ENCODE peak calls at places on chromosomes 4 and X, in six cellular contexts. U, H, T, N, Y and K are unnamed samples.

GRCh38 chr4:164977243-164978164 is at the start of gene TRIM61:
- DNase-seq in T (no peak), Y (no peak), U (no peak), N (peak), H (no peak), K (no peak)

GRCh38 chrX:107716045-107716684 is 59.4 kb downstream of the TSC22D3 start:
- DNase-seq in H (no peak), U (peak), T (no peak), N (peak), Y (no peak), K (peak)

GRCh38 chrX:110286126-110286525 is 31.8 kb downstream of the AMMECR1 start:
- DNase-seq in T (no peak), H (peak), Y (no peak), U (no peak), N (no peak), K (no peak)

GRCh38 chr4:176150283-176150682 is 45.1 kb downstream of the SPATA4 start:
- DNase-seq in T (no peak), Y (peak), U (peak), H (peak), N (peak), K (no peak)

GRCh38 chr4:128565565-128566186 is 243.8 kb upstream of the JADE1 start:
- DNase-seq in Y (peak), T (peak), U (peak), H (peak), N (peak), K (no peak)

GRCh38 chrX:124190440-124190839 is 142.0 kb upstream of the TEX13D start:
- DNase-seq in Y (no peak), H (no peak), T (no peak), N (no peak), U (no peak), K (no peak)

GRCh38 chr4:183405371-183405770 is 39.1 kb upstream of the CDKN2AIP start:
- DNase-seq in H (no peak), U (no peak), T (no peak), Y (no peak), N (no peak), K (no peak)

GRCh38 chr4:18020671-18021469 is 685 bp downstream of the LCORL start:
- DNase-seq in N (peak), T (peak), U (peak), H (peak), Y (peak), K (no peak)

GRCh38 chr4:86031927-86032326 is 327.9 kb downstream of the MAPK10 start:
- DNase-seq in Y (no peak), U (no peak), T (no peak), H (no peak), N (no peak), K (no peak)

GRCh38 chr4:168781341-168781740 is 228.7 kb downstream of the CBR4 start:
- DNase-seq in U (no peak), H (no peak), T (no peak), Y (no peak), N (no peak), K (no peak)

GRCh38 chr4:91064157-91064853 is 937.1 kb downstream of the CCSER1 start:
- DNase-seq in U (peak), Y (peak), N (peak), H (peak), T (no peak), K (no peak)

DNA sequence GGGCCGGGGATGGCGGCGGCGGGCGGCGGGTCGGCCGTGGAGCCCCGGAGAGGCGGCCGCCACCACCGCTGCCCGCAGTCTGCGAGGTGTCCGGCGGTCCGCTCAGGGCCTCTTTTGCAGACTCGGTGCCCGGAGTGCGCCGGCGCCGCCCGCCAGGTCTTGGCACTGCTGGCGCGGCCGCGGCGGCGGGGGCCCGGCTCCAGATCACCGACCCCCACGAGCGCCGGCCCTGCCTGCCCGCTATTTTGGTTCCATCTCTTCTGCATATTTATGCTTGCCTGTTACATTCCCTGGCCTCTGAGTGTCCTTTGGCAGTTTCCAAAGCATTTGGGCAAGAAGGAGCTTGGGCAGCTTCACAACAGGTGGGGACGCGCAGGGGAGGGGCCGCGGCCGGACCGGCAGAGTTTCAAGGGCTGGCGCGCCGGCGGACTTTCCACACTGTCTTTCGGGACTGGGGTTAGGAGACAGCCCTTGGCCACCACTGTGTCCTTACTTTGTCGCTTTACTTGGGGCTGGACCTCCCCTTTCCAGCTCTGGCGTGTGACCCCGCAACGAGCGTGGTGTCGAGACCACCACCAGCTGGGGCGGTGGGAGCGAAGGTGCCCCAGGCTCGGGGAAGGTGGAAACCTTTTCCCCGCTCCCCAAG is 668 bp upstream of the TAPT1 start:
- DNase-seq in Y (peak), T (peak), N (peak), H (no peak), U (peak), K (no peak)
- TF ChIP-seq POLR2AphosphoS5 in Y (peak), T (no peak), N (no peak), H (no peak), U (no peak), K (peak)

GRCh38 chr4:10184051-10184450 is 67.5 kb upstream of the WDR1 start:
- DNase-seq in N (no peak), T (no peak), U (no peak), Y (no peak), H (no peak), K (no peak)

GRCh38 chr4:10184501-10184938 is 67.9 kb upstream of the WDR1 start:
- DNase-seq in T (no peak), Y (no peak), U (no peak), H (no peak), N (no peak), K (no peak)

GRCh38 chr4:10188400-10189004 is 71.9 kb upstream of the WDR1 start:
- DNase-seq in N (no peak), H (no peak), U (no peak), Y (no peak), T (no peak), K (no peak)

GRCh38 chr4:10185518-10186227 is 69.1 kb upstream of the WDR1 start:
- DNase-seq in H (no peak), U (peak), T (no peak), N (no peak), Y (no peak), K (no peak)

GRCh38 chr4:10186228-10187214 is 69.9 kb upstream of the WDR1 start:
- DNase-seq in T (no peak), Y (no peak), U (no peak), N (no peak), H (no peak), K (no peak)
- H3K27ac ChIP-seq in T (no peak), Y (no peak), U (no peak), N (no peak), H (no peak), K (no peak)

DNA sequence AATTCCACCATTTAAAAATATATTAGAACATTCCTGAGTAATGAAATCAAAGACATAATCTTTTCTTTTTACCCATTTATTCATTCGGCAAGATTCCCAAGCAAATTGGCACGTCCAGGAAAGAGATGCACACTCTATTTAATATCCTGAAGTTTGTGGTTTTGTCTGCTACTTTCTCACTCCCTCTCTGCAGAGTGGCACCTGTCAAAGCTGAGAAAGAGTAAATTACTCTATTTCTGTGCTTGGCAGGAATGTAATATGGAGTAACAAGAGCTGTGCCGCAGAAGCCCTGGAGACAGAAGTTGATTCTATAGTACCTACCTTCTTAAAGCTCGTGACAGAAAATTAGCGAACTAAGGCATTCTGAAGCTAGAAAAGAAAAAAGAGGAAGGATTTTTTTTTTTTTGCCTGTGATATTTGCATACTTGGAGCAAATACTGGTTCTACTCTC is 5.5 kb downstream of the GSTCD start:
- DNase-seq in U (no peak), T (no peak), H (no peak), Y (peak), N (no peak), K (no peak)
- H3K4me3 ChIP-seq in U (no peak), T (no peak), H (no peak), Y (peak), N (peak), K (no peak)

GRCh38 chrX:68941385-68941952 is 112.6 kb downstream of the EFNB1 start:
- DNase-seq in N (no peak), H (no peak), U (no peak), Y (no peak), T (no peak), K (no peak)
- TF ChIP-seq POLR2AphosphoS5 in N (no peak), H (no peak), U (no peak), Y (no peak), T (no peak), K (no peak)

GRCh38 chr4:48904101-48904500 is 2.5 kb downstream of the OCIAD2 start:
- DNase-seq in T (no peak), U (no peak), N (no peak), H (no peak), Y (no peak), K (no peak)

GRCh38 chr4:48907706-48908477 is 1.3 kb upstream of the OCIAD2 start:
- DNase-seq in Y (no peak), H (no peak), N (no peak), T (no peak), U (no peak), K (no peak)

GRCh38 chr4:48904541-48905142 is 1.9 kb downstream of the OCIAD2 start:
- DNase-seq in T (no peak), H (no peak), U (no peak), N (no peak), Y (no peak), K (no peak)

GRCh38 chr4:48906283-48907173 is at the start of gene OCIAD2:
- DNase-seq in H (peak), N (peak), T (peak), Y (peak), U (peak), K (no peak)

DNA sequence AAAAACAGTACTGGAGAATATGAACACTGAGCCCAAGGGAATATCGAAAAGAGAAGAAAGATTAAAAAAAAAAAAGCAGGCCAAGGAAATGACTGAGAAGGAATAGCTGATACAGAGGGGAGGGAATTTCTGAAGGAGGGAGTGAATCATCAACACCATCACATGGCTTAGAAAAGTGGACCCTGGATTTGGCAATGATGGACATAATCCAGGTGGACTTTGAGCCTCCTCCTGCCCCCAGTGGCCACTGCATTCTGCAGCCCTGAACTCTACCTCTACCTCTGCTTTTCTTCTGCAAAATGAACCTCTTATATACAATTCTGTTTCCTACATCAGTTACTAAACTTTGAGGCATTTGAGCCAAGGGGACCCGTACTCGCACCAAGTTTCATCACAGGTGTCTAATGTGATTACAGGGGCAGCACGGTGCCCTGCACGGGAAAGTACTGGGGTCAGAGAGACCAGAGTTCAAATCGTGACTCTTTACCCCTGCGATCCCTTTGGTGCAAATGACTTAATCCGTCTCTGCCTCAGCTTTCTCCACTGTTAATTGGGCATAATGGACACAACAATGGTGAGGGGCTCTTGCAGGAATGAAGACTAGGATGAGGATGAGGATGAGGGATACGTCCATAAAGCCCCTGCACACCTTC is 1.1 kb downstream of the OCIAD2 start:
- DNase-seq in Y (no peak), H (no peak), N (peak), T (peak), U (peak), K (no peak)
- H3K27ac ChIP-seq in Y (no peak), H (no peak), N (peak), T (peak), U (peak), K (no peak)

GRCh38 chrX:126551306-126551705 is 1.3 kb downstream of the DCAF12L1 start:
- DNase-seq in U (no peak), H (no peak), Y (no peak), N (no peak), T (no peak), K (no peak)
- H3K4me3 ChIP-seq in U (peak), H (no peak), Y (no peak), N (no peak), T (peak), K (no peak)

GRCh38 chrX:47571215-47571614 is 10.2 kb downstream of the ARAF start:
- DNase-seq in N (no peak), U (no peak), H (no peak), Y (no peak), T (no peak), K (no peak)
- TF ChIP-seq POLR2AphosphoS5 in N (no peak), U (no peak), H (no peak), Y (no peak), T (no peak), K (no peak)

GRCh38 chr4:83043801-83044407 is 8.9 kb downstream of the COPS4 start:
- DNase-seq in U (no peak), H (no peak), T (no peak), N (no peak), Y (no peak), K (no peak)

GRCh38 chr4:83046693-83047473 is 11.9 kb downstream of the COPS4 start:
- DNase-seq in U (no peak), H (no peak), T (no peak), N (no peak), Y (no peak), K (no peak)
- H3K27ac ChIP-seq in U (no peak), H (no peak), T (no peak), N (no peak), Y (no peak), K (no peak)